ENCODE peak calls at places on chromosomes 1 and 21, in eight cellular contexts. One of them, this sample, is unnamed.

GRCh38 chr1:117037802-117038201 is 22.3 kb upstream of the TTF2 start:
- DNase-seq in ovary: no peak
- DNase-seq in glutamatergic neuron: no peak
- DNase-seq in nephron progenitor cell: no peak
- DNase-seq in RWPE1: no peak
- DNase-seq in PC-9: no peak
- DNase-seq in foreskin fibroblast: no peak
- DNase-seq in astrocyte: no peak
- DNase-seq in this sample: no peak

GRCh38 chr1:32924881-32925344 is 23.7 kb upstream of the TMEM54 start:
- DNase-seq in ovary: no peak
- DNase-seq in glutamatergic neuron: peak; percentile 72
- DNase-seq in nephron progenitor cell: peak; percentile 82
- DNase-seq in RWPE1: no peak
- DNase-seq in PC-9: no peak
- DNase-seq in foreskin fibroblast: no peak
- DNase-seq in astrocyte: no peak
- DNase-seq in this sample: no peak

GRCh38 chr21:46125846-46126301 is 28.0 kb downstream of the COL6A2 start:
- DNase-seq in ovary: peak; percentile 39
- DNase-seq in glutamatergic neuron: peak; percentile 14
- DNase-seq in nephron progenitor cell: no peak
- DNase-seq in RWPE1: no peak
- DNase-seq in PC-9: no peak
- DNase-seq in foreskin fibroblast: no peak
- DNase-seq in astrocyte: no peak
- DNase-seq in this sample: no peak

GRCh38 chr1:14777516-14778506 is 179.3 kb downstream of the KAZN start:
- DNase-seq in ovary: no peak
- DNase-seq in glutamatergic neuron: no peak
- DNase-seq in nephron progenitor cell: no peak
- DNase-seq in RWPE1: no peak
- DNase-seq in PC-9: no peak
- DNase-seq in foreskin fibroblast: no peak
- DNase-seq in astrocyte: no peak
- DNase-seq in this sample: no peak

GRCh38 chr1:241503444-241503843 is 16.1 kb downstream of the FH start:
- DNase-seq in ovary: no peak
- DNase-seq in glutamatergic neuron: no peak
- DNase-seq in nephron progenitor cell: no peak
- DNase-seq in RWPE1: no peak
- DNase-seq in PC-9: no peak
- DNase-seq in foreskin fibroblast: no peak
- DNase-seq in astrocyte: no peak
- DNase-seq in this sample: no peak

GRCh38 chr21:27759091-27759659 is 792.3 kb upstream of the ADAMTS5 start:
- DNase-seq in ovary: no peak
- DNase-seq in glutamatergic neuron: peak; percentile 16
- DNase-seq in nephron progenitor cell: peak; percentile 5
- DNase-seq in RWPE1: no peak
- DNase-seq in PC-9: peak; percentile 27
- DNase-seq in foreskin fibroblast: no peak
- DNase-seq in astrocyte: no peak
- DNase-seq in this sample: no peak

GRCh38 chr1:202124107-202124506 is 1.4 kb downstream of the GPR37L1 start:
- DNase-seq in ovary: no peak
- DNase-seq in glutamatergic neuron: no peak
- DNase-seq in nephron progenitor cell: no peak
- DNase-seq in RWPE1: no peak
- DNase-seq in PC-9: no peak
- DNase-seq in foreskin fibroblast: no peak
- DNase-seq in astrocyte: no peak
- DNase-seq in this sample: no peak

GRCh38 chr1:150272379-150272840 is at the start of gene C1orf54:
- DNase-seq in ovary: no peak
- DNase-seq in glutamatergic neuron: peak; percentile 44
- DNase-seq in nephron progenitor cell: peak; percentile 70
- DNase-seq in RWPE1: no peak
- DNase-seq in PC-9: no peak
- DNase-seq in foreskin fibroblast: peak; percentile 48
- DNase-seq in astrocyte: peak; percentile 45
- DNase-seq in this sample: no peak

GRCh38 chr21:18449586-18449985 is 46.0 kb upstream of the TMPRSS15 start:
- DNase-seq in ovary: no peak
- DNase-seq in glutamatergic neuron: no peak
- DNase-seq in nephron progenitor cell: no peak
- DNase-seq in RWPE1: peak; percentile 3
- DNase-seq in PC-9: no peak
- DNase-seq in foreskin fibroblast: peak; percentile 0
- DNase-seq in astrocyte: no peak
- DNase-seq in this sample: no peak

GRCh38 chr1:119007672-119008482 is 19.7 kb upstream of the TBX15 start:
- DNase-seq in ovary: no peak
- DNase-seq in glutamatergic neuron: no peak
- DNase-seq in nephron progenitor cell: no peak
- DNase-seq in RWPE1: no peak
- DNase-seq in PC-9: no peak
- DNase-seq in foreskin fibroblast: no peak
- DNase-seq in astrocyte: no peak
- DNase-seq in this sample: no peak

GRCh38 chr1:46285730-46286477 is 17.5 kb downstream of the LRRC41 start:
- DNase-seq in ovary: no peak
- DNase-seq in glutamatergic neuron: peak; percentile 66
- DNase-seq in nephron progenitor cell: no peak
- DNase-seq in RWPE1: no peak
- DNase-seq in PC-9: no peak
- DNase-seq in foreskin fibroblast: no peak
- DNase-seq in astrocyte: no peak
- DNase-seq in this sample: no peak

GRCh38 chr1:26010800-26011199 is 10.8 kb upstream of the EXTL1 start:
- DNase-seq in ovary: no peak
- DNase-seq in glutamatergic neuron: no peak
- DNase-seq in nephron progenitor cell: no peak
- DNase-seq in RWPE1: no peak
- DNase-seq in PC-9: no peak
- DNase-seq in foreskin fibroblast: no peak
- DNase-seq in astrocyte: no peak
- DNase-seq in this sample: no peak

GRCh38 chr1:89499320-89499719 is 25.3 kb upstream of the LRRC8B start:
- DNase-seq in ovary: no peak
- DNase-seq in glutamatergic neuron: no peak
- DNase-seq in nephron progenitor cell: no peak
- DNase-seq in RWPE1: no peak
- DNase-seq in PC-9: no peak
- DNase-seq in foreskin fibroblast: no peak
- DNase-seq in astrocyte: peak; percentile 8
- DNase-seq in this sample: no peak

GRCh38 chr1:6010554-6010953 is 18.3 kb upstream of the NPHP4 start:
- DNase-seq in ovary: no peak
- DNase-seq in glutamatergic neuron: no peak
- DNase-seq in nephron progenitor cell: no peak
- DNase-seq in RWPE1: no peak
- DNase-seq in PC-9: no peak
- DNase-seq in foreskin fibroblast: no peak
- DNase-seq in astrocyte: no peak
- DNase-seq in this sample: no peak

GRCh38 chr21:36839123-36839522 is 127.3 kb downstream of the HLCS start:
- DNase-seq in ovary: no peak
- DNase-seq in glutamatergic neuron: no peak
- DNase-seq in nephron progenitor cell: no peak
- DNase-seq in RWPE1: no peak
- DNase-seq in PC-9: no peak
- DNase-seq in foreskin fibroblast: peak; percentile 33
- DNase-seq in astrocyte: peak; percentile 66
- DNase-seq in this sample: no peak

GRCh38 chr1:20212685-20213331 is 26.5 kb upstream of the PLA2G2C start:
- DNase-seq in ovary: peak; percentile 64
- DNase-seq in glutamatergic neuron: peak; percentile 85
- DNase-seq in nephron progenitor cell: peak; percentile 82
- DNase-seq in RWPE1: peak; percentile 84
- DNase-seq in PC-9: peak; percentile 92
- DNase-seq in foreskin fibroblast: peak; percentile 31
- DNase-seq in astrocyte: no peak
- DNase-seq in this sample: peak; percentile 18

GRCh38 chr1:200354243-200354642 is 55.6 kb downstream of the ZNF281 start:
- DNase-seq in ovary: no peak
- DNase-seq in glutamatergic neuron: no peak
- DNase-seq in nephron progenitor cell: no peak
- DNase-seq in RWPE1: no peak
- DNase-seq in PC-9: no peak
- DNase-seq in foreskin fibroblast: no peak
- DNase-seq in astrocyte: no peak
- DNase-seq in this sample: no peak

GRCh38 chr1:60699304-60699703 is 383.1 kb upstream of the NFIA start:
- DNase-seq in ovary: no peak
- DNase-seq in glutamatergic neuron: no peak
- DNase-seq in nephron progenitor cell: no peak
- DNase-seq in RWPE1: no peak
- DNase-seq in PC-9: no peak
- DNase-seq in foreskin fibroblast: peak; percentile 4
- DNase-seq in astrocyte: no peak
- DNase-seq in this sample: no peak
- TF ChIP-seq CTCF in ovary: no peak
- TF ChIP-seq CTCF in glutamatergic neuron: no peak
- TF ChIP-seq CTCF in nephron progenitor cell: no peak
- TF ChIP-seq CTCF in RWPE1: no peak
- TF ChIP-seq CTCF in PC-9: no peak
- TF ChIP-seq CTCF in foreskin fibroblast: no peak
- TF ChIP-seq CTCF in astrocyte: no peak
- TF ChIP-seq CTCF in this sample: no peak

GRCh38 chr1:155983191-155984023 is 5.1 kb upstream of the ARHGEF2 start:
- DNase-seq in ovary: peak; percentile 46
- DNase-seq in glutamatergic neuron: peak; percentile 57
- DNase-seq in nephron progenitor cell: no peak
- DNase-seq in RWPE1: peak; percentile 75
- DNase-seq in PC-9: peak; percentile 46
- DNase-seq in foreskin fibroblast: peak; percentile 95
- DNase-seq in astrocyte: peak; percentile 94
- DNase-seq in this sample: peak; percentile 100
- TF ChIP-seq CTCF in ovary: no peak
- TF ChIP-seq CTCF in glutamatergic neuron: no peak
- TF ChIP-seq CTCF in nephron progenitor cell: no peak
- TF ChIP-seq CTCF in RWPE1: no peak
- TF ChIP-seq CTCF in PC-9: no peak
- TF ChIP-seq CTCF in foreskin fibroblast: no peak
- TF ChIP-seq CTCF in astrocyte: no peak
- TF ChIP-seq CTCF in this sample: peak; percentile 16

DNA sequence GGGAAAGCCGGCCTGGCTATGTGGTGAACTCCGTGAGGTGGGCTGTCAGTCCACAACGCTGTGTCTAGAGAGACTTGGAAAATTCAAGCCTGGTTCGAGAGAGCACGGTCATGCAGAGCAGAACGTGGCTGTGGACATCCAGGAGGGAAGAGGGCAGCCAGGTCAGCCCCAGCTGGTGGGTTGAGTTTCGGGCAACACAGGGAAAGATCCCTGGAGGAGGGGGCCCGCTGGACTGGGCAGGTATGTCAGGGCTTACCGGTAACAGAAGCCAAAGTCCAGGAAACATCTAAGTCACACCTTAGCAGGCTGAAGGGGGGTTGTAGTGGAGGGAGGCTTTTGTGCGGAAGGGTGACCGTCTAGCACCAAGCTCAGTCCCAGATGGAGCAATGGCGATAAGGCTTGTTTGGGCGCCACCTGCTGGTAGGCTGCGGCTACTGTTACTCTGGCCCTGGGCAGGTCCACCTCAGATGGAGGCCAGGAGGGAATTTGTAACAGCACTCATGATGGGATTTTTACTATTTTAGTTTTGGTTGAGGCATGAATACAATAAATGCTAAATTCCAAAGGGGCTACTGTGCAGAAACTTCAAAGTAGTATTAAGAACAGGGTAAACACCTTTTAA is 143.3 kb upstream of the ZNF644 start:
- DNase-seq in ovary: peak; percentile 45
- DNase-seq in glutamatergic neuron: peak; percentile 95
- DNase-seq in nephron progenitor cell: peak; percentile 93
- DNase-seq in RWPE1: peak; percentile 74
- DNase-seq in PC-9: peak; percentile 72
- DNase-seq in foreskin fibroblast: peak; percentile 32
- DNase-seq in astrocyte: peak; percentile 6
- DNase-seq in this sample: peak; percentile 3
- TF ChIP-seq CTCF in ovary: no peak
- TF ChIP-seq CTCF in glutamatergic neuron: peak; percentile 92
- TF ChIP-seq CTCF in nephron progenitor cell: peak; percentile 95
- TF ChIP-seq CTCF in RWPE1: peak; percentile 89
- TF ChIP-seq CTCF in PC-9: peak; percentile 99
- TF ChIP-seq CTCF in foreskin fibroblast: peak; percentile 100
- TF ChIP-seq CTCF in astrocyte: peak; percentile 96
- TF ChIP-seq CTCF in this sample: peak; percentile 98

GRCh38 chr1:1669468-1670440 is 10.9 kb upstream of the CDK11B start:
- DNase-seq in ovary: peak; percentile 22
- DNase-seq in glutamatergic neuron: no peak
- DNase-seq in nephron progenitor cell: no peak
- DNase-seq in RWPE1: no peak
- DNase-seq in PC-9: no peak
- DNase-seq in foreskin fibroblast: no peak
- DNase-seq in astrocyte: no peak
- DNase-seq in this sample: no peak

GRCh38 chr1:1664941-1665814 is 6.4 kb upstream of the CDK11B start:
- DNase-seq in ovary: peak; percentile 27
- DNase-seq in glutamatergic neuron: no peak
- DNase-seq in nephron progenitor cell: no peak
- DNase-seq in RWPE1: no peak
- DNase-seq in PC-9: no peak
- DNase-seq in foreskin fibroblast: no peak
- DNase-seq in astrocyte: no peak
- DNase-seq in this sample: no peak

GRCh38 chr1:1666526-1666925 is 7.7 kb upstream of the CDK11B start:
- DNase-seq in ovary: peak; percentile 16
- DNase-seq in glutamatergic neuron: no peak
- DNase-seq in nephron progenitor cell: no peak
- DNase-seq in RWPE1: no peak
- DNase-seq in PC-9: no peak
- DNase-seq in foreskin fibroblast: no peak
- DNase-seq in astrocyte: no peak
- DNase-seq in this sample: no peak

GRCh38 chr1:1670866-1671265 is 12.1 kb upstream of the CDK11B start:
- DNase-seq in ovary: peak; percentile 24
- DNase-seq in glutamatergic neuron: no peak
- DNase-seq in nephron progenitor cell: no peak
- DNase-seq in RWPE1: no peak
- DNase-seq in PC-9: no peak
- DNase-seq in foreskin fibroblast: no peak
- DNase-seq in astrocyte: no peak
- DNase-seq in this sample: no peak

GRCh38 chr1:1665815-1666251 is 7.0 kb upstream of the CDK11B start:
- DNase-seq in ovary: peak; percentile 46
- DNase-seq in glutamatergic neuron: peak; percentile 66
- DNase-seq in nephron progenitor cell: peak; percentile 55
- DNase-seq in RWPE1: no peak
- DNase-seq in PC-9: no peak
- DNase-seq in foreskin fibroblast: no peak
- DNase-seq in astrocyte: no peak
- DNase-seq in this sample: no peak
- TF ChIP-seq CTCF in ovary: no peak
- TF ChIP-seq CTCF in glutamatergic neuron: peak; percentile 66
- TF ChIP-seq CTCF in nephron progenitor cell: peak; percentile 47
- TF ChIP-seq CTCF in RWPE1: peak; percentile 48
- TF ChIP-seq CTCF in PC-9: peak; percentile 46
- TF ChIP-seq CTCF in foreskin fibroblast: peak; percentile 34
- TF ChIP-seq CTCF in astrocyte: no peak
- TF ChIP-seq CTCF in this sample: peak; percentile 40

GRCh38 chr1:152739841-152740240 is 18.0 kb upstream of the KPRP start:
- DNase-seq in ovary: no peak
- DNase-seq in glutamatergic neuron: no peak
- DNase-seq in nephron progenitor cell: no peak
- DNase-seq in RWPE1: peak; percentile 68
- DNase-seq in PC-9: no peak
- DNase-seq in foreskin fibroblast: no peak
- DNase-seq in astrocyte: no peak
- DNase-seq in this sample: no peak

GRCh38 chr1:152735648-152736047 is 22.2 kb upstream of the KPRP start:
- DNase-seq in ovary: no peak
- DNase-seq in glutamatergic neuron: no peak
- DNase-seq in nephron progenitor cell: no peak
- DNase-seq in RWPE1: peak; percentile 38
- DNase-seq in PC-9: no peak
- DNase-seq in foreskin fibroblast: no peak
- DNase-seq in astrocyte: no peak
- DNase-seq in this sample: no peak
- TF ChIP-seq CTCF in ovary: no peak
- TF ChIP-seq CTCF in glutamatergic neuron: no peak
- TF ChIP-seq CTCF in nephron progenitor cell: no peak
- TF ChIP-seq CTCF in RWPE1: no peak
- TF ChIP-seq CTCF in PC-9: peak; percentile 29
- TF ChIP-seq CTCF in foreskin fibroblast: no peak
- TF ChIP-seq CTCF in astrocyte: no peak
- TF ChIP-seq CTCF in this sample: no peak

This sample was measured in AG09319.